ENCODE peak calls at places on chromosomes 5 and 9, in eight cellular contexts. P, B, D, Z, O, T, R and L are unnamed samples.

GRCh38 chr5:127316013-127316412 is 25.4 kb downstream of the MEGF10 start:
- DNase-seq in P (no peak), B (no peak), D (no peak), Z (no peak), O (peak), T (no peak), R (no peak), L (no peak)

GRCh38 chr5:76813982-76814562 is 4.8 kb upstream of the F2RL1 start:
- DNase-seq in P (peak), B (no peak), D (no peak), Z (no peak), O (no peak), T (no peak), R (no peak), L (no peak)

GRCh38 chr9:89794918-89795317 is 190.1 kb downstream of the GADD45G start:
- DNase-seq in P (no peak), B (peak), D (no peak), Z (no peak), O (no peak), T (no peak), R (no peak), L (no peak)

GRCh38 chr5:133047404-133047803 is 4.4 kb upstream of the HSPA4 start:
- DNase-seq in P (no peak), B (no peak), D (no peak), Z (no peak), O (no peak), T (no peak), R (no peak), L (no peak)

GRCh38 chr9:12775963-12776774 is 1.3 kb downstream of the LURAP1L start:
- DNase-seq in P (peak), B (peak), D (peak), Z (peak), O (peak), T (peak), R (no peak), L (no peak)

GRCh38 chr5:81425569-81425968 is 31.6 kb upstream of the ACOT12 start:
- DNase-seq in P (peak), B (no peak), D (no peak), Z (no peak), O (no peak), T (no peak), R (no peak), L (peak)

GRCh38 chr5:107516452-107517184 is 154.1 kb downstream of the EFNA5 start:
- DNase-seq in P (no peak), B (no peak), D (no peak), Z (no peak), O (no peak), T (no peak), R (no peak), L (no peak)

GRCh38 chr5:132485641-132486317 is 4.8 kb downstream of the IRF1 start:
- DNase-seq in P (no peak), B (no peak), D (no peak), Z (no peak), O (no peak), T (no peak), R (peak), L (no peak)

GRCh38 chr9:116998305-116998704 is 311.2 kb downstream of the TRIM32 start:
- DNase-seq in P (no peak), B (no peak), D (no peak), Z (no peak), O (no peak), T (no peak), R (no peak), L (no peak)

GRCh38 chr5:177309351-177310191 is 2.1 kb downstream of the MXD3 start:
- DNase-seq in P (peak), B (peak), D (peak), Z (peak), O (peak), T (peak), R (peak), L (peak)

GRCh38 chr5:178163772-178164735 is 10.4 kb upstream of the NHP2 start:
- DNase-seq in P (peak), B (peak), D (peak), Z (peak), O (peak), T (peak), R (peak), L (peak)

GRCh38 chr9:33329117-33329563 is 38.8 kb downstream of the NFX1 start:
- DNase-seq in P (peak), B (peak), D (no peak), Z (peak), O (no peak), T (no peak), R (no peak), L (no peak)

GRCh38 chr5:174503461-174504265 is 220.7 kb upstream of the MSX2 start:
- DNase-seq in P (peak), B (peak), D (peak), Z (no peak), O (no peak), T (no peak), R (no peak), L (no peak)

GRCh38 chr9:129166962-129167557 is 11.0 kb downstream of the IER5L start:
- DNase-seq in P (peak), B (peak), D (peak), Z (peak), O (peak), T (no peak), R (no peak), L (peak)

GRCh38 chr5:152532714-152533113 is 127.6 kb upstream of the NMUR2 start:
- DNase-seq in P (peak), B (no peak), D (peak), Z (no peak), O (peak), T (no peak), R (no peak), L (no peak)

GRCh38 chr9:116488373-116488772 is 198.7 kb upstream of the TRIM32 start:
- DNase-seq in P (no peak), B (no peak), D (no peak), Z (no peak), O (no peak), T (no peak), R (no peak), L (no peak)

GRCh38 chr9:91951944-91952520 is 2.0 kb upstream of the ROR2 start:
- DNase-seq in P (no peak), B (no peak), D (no peak), Z (no peak), O (no peak), T (peak), R (no peak), L (no peak)